ENCODE peak calls at places on chromosomes 3 and 15, in eight cellular contexts. One of them, this sample, is unnamed.

GRCh38 chr3:27561591-27561990 is 77.4 kb upstream of the SLC4A7 start:
- DNase-seq in pancreas: no peak
- DNase-seq in WERI-Rb-1: no peak
- DNase-seq in GM12865: no peak
- DNase-seq in Peyer's patch: no peak
- DNase-seq in kidney epithelial cell: no peak
- DNase-seq in fibroblast of lung: no peak
- DNase-seq in adrenal gland: no peak
- DNase-seq in this sample: no peak

GRCh38 chr3:73120710-73121109 is 59.3 kb downstream of the EBLN2 start:
- DNase-seq in WERI-Rb-1: no peak
- DNase-seq in fibroblast of lung: no peak
- DNase-seq in GM12865: no peak
- DNase-seq in adrenal gland: no peak
- DNase-seq in Peyer's patch: no peak
- DNase-seq in kidney epithelial cell: no peak
- DNase-seq in pancreas: no peak
- DNase-seq in this sample: no peak

GRCh38 chr3:116051040-116051439 is 394.2 kb downstream of the LSAMP start:
- DNase-seq in Peyer's patch: no peak
- DNase-seq in fibroblast of lung: no peak
- DNase-seq in kidney epithelial cell: no peak
- DNase-seq in GM12865: peak
- DNase-seq in WERI-Rb-1: no peak
- DNase-seq in adrenal gland: peak
- DNase-seq in pancreas: no peak
- DNase-seq in this sample: no peak

GRCh38 chr3:190941694-190942280 is 79.3 kb upstream of the GMNC start:
- DNase-seq in pancreas: no peak
- DNase-seq in Peyer's patch: no peak
- DNase-seq in WERI-Rb-1: peak
- DNase-seq in adrenal gland: no peak
- DNase-seq in kidney epithelial cell: no peak
- DNase-seq in fibroblast of lung: no peak
- DNase-seq in GM12865: no peak
- DNase-seq in this sample: no peak

GRCh38 chr3:123310741-123311140 is 109.0 kb downstream of the SEC22A start:
- DNase-seq in pancreas: no peak
- DNase-seq in kidney epithelial cell: no peak
- DNase-seq in adrenal gland: no peak
- DNase-seq in WERI-Rb-1: no peak
- DNase-seq in fibroblast of lung: no peak
- DNase-seq in GM12865: no peak
- DNase-seq in Peyer's patch: no peak
- DNase-seq in this sample: no peak

GRCh38 chr15:88701561-88702095 is 62.8 kb downstream of the ISG20 start:
- DNase-seq in kidney epithelial cell: no peak
- DNase-seq in pancreas: no peak
- DNase-seq in Peyer's patch: peak
- DNase-seq in GM12865: peak
- DNase-seq in WERI-Rb-1: no peak
- DNase-seq in adrenal gland: no peak
- DNase-seq in fibroblast of lung: no peak
- DNase-seq in this sample: no peak

GRCh38 chr15:97072560-97072959 is 742.1 kb downstream of the NR2F2 start:
- DNase-seq in Peyer's patch: no peak
- DNase-seq in adrenal gland: no peak
- DNase-seq in WERI-Rb-1: no peak
- DNase-seq in pancreas: no peak
- DNase-seq in fibroblast of lung: no peak
- DNase-seq in kidney epithelial cell: no peak
- DNase-seq in GM12865: no peak
- DNase-seq in this sample: no peak

GRCh38 chr3:125498630-125499029 is 21.4 kb downstream of the SNX4 start:
- DNase-seq in fibroblast of lung: no peak
- DNase-seq in GM12865: no peak
- DNase-seq in WERI-Rb-1: no peak
- DNase-seq in adrenal gland: no peak
- DNase-seq in kidney epithelial cell: no peak
- DNase-seq in Peyer's patch: no peak
- DNase-seq in pancreas: no peak
- DNase-seq in this sample: no peak

GRCh38 chr15:41796457-41796856 is 22.2 kb downstream of the MAPKBP1 start:
- DNase-seq in pancreas: no peak
- DNase-seq in GM12865: no peak
- DNase-seq in WERI-Rb-1: no peak
- DNase-seq in Peyer's patch: peak
- DNase-seq in kidney epithelial cell: no peak
- DNase-seq in fibroblast of lung: peak
- DNase-seq in adrenal gland: no peak
- DNase-seq in this sample: peak

GRCh38 chr3:183253364-183253960 is 409 bp downstream of the B3GNT5 start:
- DNase-seq in Peyer's patch: peak
- DNase-seq in pancreas: peak
- DNase-seq in WERI-Rb-1: peak
- DNase-seq in GM12865: no peak
- DNase-seq in kidney epithelial cell: no peak
- DNase-seq in adrenal gland: peak
- DNase-seq in fibroblast of lung: peak
- DNase-seq in this sample: no peak

GRCh38 chr3:169106662-169107061 is 556.9 kb downstream of the MECOM start:
- DNase-seq in GM12865: no peak
- DNase-seq in Peyer's patch: no peak
- DNase-seq in adrenal gland: no peak
- DNase-seq in pancreas: no peak
- DNase-seq in WERI-Rb-1: no peak
- DNase-seq in kidney epithelial cell: no peak
- DNase-seq in fibroblast of lung: no peak
- DNase-seq in this sample: no peak

GRCh38 chr15:99450896-99451358 is 114.9 kb upstream of the MEF2A start:
- DNase-seq in adrenal gland: peak
- DNase-seq in kidney epithelial cell: no peak
- DNase-seq in Peyer's patch: peak
- DNase-seq in WERI-Rb-1: peak
- DNase-seq in pancreas: no peak
- DNase-seq in fibroblast of lung: peak
- DNase-seq in GM12865: peak
- DNase-seq in this sample: no peak

GRCh38 chr15:88900309-88900981 is 5.1 kb upstream of the HAPLN3 start:
- DNase-seq in adrenal gland: no peak
- DNase-seq in fibroblast of lung: peak
- DNase-seq in GM12865: no peak
- DNase-seq in pancreas: no peak
- DNase-seq in Peyer's patch: no peak
- DNase-seq in kidney epithelial cell: no peak
- DNase-seq in WERI-Rb-1: no peak
- DNase-seq in this sample: no peak

GRCh38 chr3:126540342-126540849 is 16.4 kb downstream of the CHST13 start:
- DNase-seq in pancreas: no peak
- DNase-seq in kidney epithelial cell: peak
- DNase-seq in WERI-Rb-1: peak
- DNase-seq in fibroblast of lung: peak
- DNase-seq in Peyer's patch: peak
- DNase-seq in adrenal gland: peak
- DNase-seq in GM12865: no peak
- DNase-seq in this sample: peak

GRCh38 chr3:100268986-100269385 is 8.2 kb downstream of the TBC1D23 start:
- DNase-seq in WERI-Rb-1: no peak
- DNase-seq in kidney epithelial cell: no peak
- DNase-seq in Peyer's patch: no peak
- DNase-seq in pancreas: no peak
- DNase-seq in fibroblast of lung: peak
- DNase-seq in adrenal gland: no peak
- DNase-seq in GM12865: no peak
- DNase-seq in this sample: no peak

GRCh38 chr15:90870354-90871096 is 2.1 kb downstream of the FURIN start:
- DNase-seq in pancreas: no peak
- DNase-seq in fibroblast of lung: peak
- DNase-seq in GM12865: peak
- DNase-seq in Peyer's patch: no peak
- DNase-seq in adrenal gland: no peak
- DNase-seq in WERI-Rb-1: no peak
- DNase-seq in kidney epithelial cell: no peak
- DNase-seq in this sample: no peak

GRCh38 chr3:30314757-30315156 is 291.6 kb upstream of the TGFBR2 start:
- DNase-seq in GM12865: no peak
- DNase-seq in fibroblast of lung: no peak
- DNase-seq in adrenal gland: no peak
- DNase-seq in pancreas: no peak
- DNase-seq in kidney epithelial cell: no peak
- DNase-seq in Peyer's patch: no peak
- DNase-seq in WERI-Rb-1: no peak
- DNase-seq in this sample: no peak

GRCh38 chr15:36363335-36363734 is 216.1 kb upstream of the CDIN1 start:
- DNase-seq in adrenal gland: no peak
- DNase-seq in Peyer's patch: no peak
- DNase-seq in kidney epithelial cell: no peak
- DNase-seq in pancreas: no peak
- DNase-seq in WERI-Rb-1: no peak
- DNase-seq in GM12865: no peak
- DNase-seq in fibroblast of lung: peak
- DNase-seq in this sample: peak

GRCh38 chr3:170078620-170079281 is 41.0 kb downstream of the GPR160 start:
- DNase-seq in GM12865: no peak
- DNase-seq in adrenal gland: no peak
- DNase-seq in fibroblast of lung: no peak
- DNase-seq in WERI-Rb-1: no peak
- DNase-seq in kidney epithelial cell: no peak
- DNase-seq in pancreas: no peak
- DNase-seq in Peyer's patch: peak
- DNase-seq in this sample: no peak

DNA sequence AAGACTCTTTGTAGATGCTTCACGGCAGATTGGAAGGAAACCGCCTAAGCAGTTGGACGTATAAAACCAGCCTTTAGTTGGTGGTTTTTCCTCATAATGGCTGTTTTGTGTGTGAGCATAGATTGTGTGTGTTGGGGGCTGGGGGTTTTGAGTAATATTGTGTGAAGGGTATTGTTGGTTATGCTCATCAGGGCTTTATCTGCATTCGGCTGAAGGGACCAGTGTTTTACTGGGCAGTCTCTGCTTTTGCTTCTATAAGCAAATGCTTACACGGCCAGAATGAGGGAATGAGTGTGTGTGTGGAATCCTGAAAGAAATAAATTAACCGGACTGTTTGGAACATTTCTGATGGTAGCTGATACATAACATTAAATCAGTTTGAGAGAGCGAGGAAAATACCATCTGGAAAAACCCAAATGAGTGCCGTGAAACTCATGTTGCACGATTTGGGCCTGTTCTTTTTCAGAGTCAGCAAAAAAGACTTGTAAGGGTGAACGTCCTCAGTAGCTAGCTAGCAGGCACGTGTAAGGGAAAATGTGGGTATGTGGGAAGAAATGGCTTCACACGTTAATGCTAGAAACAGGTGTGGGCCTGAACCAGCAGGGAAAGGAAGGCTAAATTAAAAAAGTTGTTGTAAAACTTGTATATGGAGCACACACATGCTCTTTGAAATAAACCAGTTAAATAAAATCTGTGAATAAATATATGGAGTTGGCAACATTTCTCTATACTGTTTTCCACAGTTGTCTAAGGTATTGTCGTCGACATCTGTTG is 2.0 kb downstream of the MITF start:
- DNase-seq in adrenal gland: no peak
- DNase-seq in fibroblast of lung: no peak
- DNase-seq in Peyer's patch: no peak
- DNase-seq in pancreas: no peak
- DNase-seq in kidney epithelial cell: no peak
- DNase-seq in GM12865: no peak
- DNase-seq in WERI-Rb-1: no peak
- DNase-seq in this sample: no peak
- H3K4me3 ChIP-seq in adrenal gland: no peak
- H3K4me3 ChIP-seq in fibroblast of lung: peak
- H3K4me3 ChIP-seq in Peyer's patch: peak
- H3K4me3 ChIP-seq in pancreas: no peak
- H3K4me3 ChIP-seq in kidney epithelial cell: no peak
- H3K4me3 ChIP-seq in GM12865: no peak
- H3K4me3 ChIP-seq in WERI-Rb-1: no peak
- H3K4me3 ChIP-seq in this sample: no peak

GRCh38 chr3:11245276-11245675 is 26.9 kb upstream of the ATG7 start:
- DNase-seq in pancreas: no peak
- DNase-seq in adrenal gland: no peak
- DNase-seq in GM12865: no peak
- DNase-seq in WERI-Rb-1: no peak
- DNase-seq in Peyer's patch: no peak
- DNase-seq in fibroblast of lung: no peak
- DNase-seq in kidney epithelial cell: no peak
- DNase-seq in this sample: no peak
- H3K4me3 ChIP-seq in pancreas: no peak
- H3K4me3 ChIP-seq in adrenal gland: no peak
- H3K4me3 ChIP-seq in GM12865: no peak
- H3K4me3 ChIP-seq in WERI-Rb-1: no peak
- H3K4me3 ChIP-seq in Peyer's patch: no peak
- H3K4me3 ChIP-seq in fibroblast of lung: no peak
- H3K4me3 ChIP-seq in kidney epithelial cell: no peak
- H3K4me3 ChIP-seq in this sample: no peak

GRCh38 chr15:60392986-60393811 is 4.6 kb downstream of the ANXA2 start:
- DNase-seq in pancreas: peak
- DNase-seq in WERI-Rb-1: no peak
- DNase-seq in adrenal gland: peak
- DNase-seq in fibroblast of lung: peak
- DNase-seq in kidney epithelial cell: peak
- DNase-seq in Peyer's patch: peak
- DNase-seq in GM12865: no peak
- DNase-seq in this sample: peak
- H3K4me3 ChIP-seq in pancreas: no peak
- H3K4me3 ChIP-seq in WERI-Rb-1: no peak
- H3K4me3 ChIP-seq in adrenal gland: no peak
- H3K4me3 ChIP-seq in fibroblast of lung: peak
- H3K4me3 ChIP-seq in kidney epithelial cell: peak
- H3K4me3 ChIP-seq in Peyer's patch: no peak
- H3K4me3 ChIP-seq in GM12865: no peak
- H3K4me3 ChIP-seq in this sample: peak

DNA sequence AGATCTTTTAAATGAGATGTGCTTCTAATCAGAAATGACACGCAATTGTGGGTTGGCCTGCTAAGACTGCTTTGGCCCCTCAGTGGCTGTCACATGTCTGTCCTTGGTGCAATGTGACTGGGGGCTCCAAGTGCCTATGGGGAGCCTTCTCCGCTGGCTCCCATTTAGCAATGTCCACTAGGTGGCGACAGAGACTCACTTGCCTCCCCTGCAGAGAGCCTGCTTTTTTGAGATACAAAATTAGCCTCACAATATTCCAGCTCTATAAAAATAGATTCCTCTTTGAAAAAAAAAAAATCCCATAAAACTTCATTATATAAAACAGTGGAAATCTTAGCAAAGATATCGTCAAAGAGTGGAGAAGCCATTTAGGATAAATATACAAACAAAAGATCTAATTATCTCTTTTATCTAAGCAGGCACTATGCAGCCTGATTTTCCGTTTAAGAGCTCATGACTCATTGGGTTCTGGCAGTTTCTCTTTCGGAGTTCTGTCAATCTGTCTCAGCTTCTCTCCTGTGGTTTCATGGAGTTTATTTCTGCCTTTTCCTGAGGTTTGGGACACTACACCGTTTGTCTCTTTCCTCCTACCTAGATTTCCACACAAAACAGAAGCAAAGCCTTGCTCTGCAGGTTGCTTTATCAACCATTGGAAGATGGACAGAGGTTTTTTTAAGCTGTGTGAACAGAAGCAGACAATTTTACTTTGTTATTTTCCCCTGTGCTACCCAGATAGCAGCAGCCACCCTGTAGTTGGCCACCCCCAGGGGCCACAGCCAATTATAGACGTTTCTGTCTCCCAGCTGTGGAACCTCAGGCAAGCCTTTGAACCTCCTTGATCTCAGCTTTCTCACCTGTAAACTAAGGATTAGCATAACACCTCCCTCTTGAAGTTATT is 68.4 kb upstream of the TNFAIP8L3 start:
- DNase-seq in GM12865: peak
- DNase-seq in Peyer's patch: peak
- DNase-seq in fibroblast of lung: peak
- DNase-seq in pancreas: peak
- DNase-seq in kidney epithelial cell: no peak
- DNase-seq in WERI-Rb-1: peak
- DNase-seq in adrenal gland: peak
- DNase-seq in this sample: no peak
- H3K4me3 ChIP-seq in GM12865: no peak
- H3K4me3 ChIP-seq in Peyer's patch: no peak
- H3K4me3 ChIP-seq in fibroblast of lung: peak
- H3K4me3 ChIP-seq in pancreas: no peak
- H3K4me3 ChIP-seq in kidney epithelial cell: no peak
- H3K4me3 ChIP-seq in WERI-Rb-1: no peak
- H3K4me3 ChIP-seq in adrenal gland: no peak
- H3K4me3 ChIP-seq in this sample: peak

This sample was measured in AG04449.